ENCODE peak calls at places on chromosomes 6 and 20, in ten cellular contexts. N is H1, O is A549, I is PC-3, A is GM12865, T is endodermal cell, F is tibial nerve, H is adrenal gland, Z is fibroblast of pulmonary artery, K is brain microvascular endothelial cell. W is an unnamed sample.

GRCh38 chr6:77092971-77093370 is 370.3 kb downstream of the HTR1B start:
- DNase-seq in N (no peak), O (no peak), I (no peak), A (no peak), T (no peak), F (no peak), H (no peak), Z (peak), K (peak), W (no peak)

GRCh38 chr6:51559059-51559458 is 528.4 kb downstream of the PKHD1 start:
- DNase-seq in N (no peak), O (no peak), I (peak), A (peak), T (peak), F (no peak), H (no peak), Z (no peak), K (no peak), W (peak)

GRCh38 chr6:29968130-29968529 is 25.8 kb downstream of the HLA-A start:
- DNase-seq in N (no peak), O (peak), I (peak), A (no peak), T (no peak), F (no peak), H (no peak), Z (peak), K (no peak), W (no peak)

GRCh38 chr20:17169575-17170136 is 57.2 kb upstream of the PCSK2 start:
- DNase-seq in N (no peak), O (no peak), I (no peak), A (no peak), T (peak), F (no peak), H (peak), Z (no peak), K (no peak), W (no peak)

GRCh38 chr6:111871725-111872520 is 1.3 kb downstream of the FYN start:
- DNase-seq in N (peak), O (no peak), I (peak), A (peak), T (peak), F (no peak), H (peak), Z (peak), K (peak), W (no peak)

GRCh38 chr6:20119446-20119845 is 92.8 kb downstream of the MBOAT1 start:
- DNase-seq in N (no peak), O (no peak), I (no peak), A (no peak), T (no peak), F (no peak), H (no peak), Z (no peak), K (no peak), W (no peak)

GRCh38 chr20:57653910-57654309 is 33.7 kb upstream of the ZBP1 start:
- DNase-seq in N (no peak), O (no peak), I (peak), A (no peak), T (no peak), F (no peak), H (peak), Z (no peak), K (no peak), W (no peak)

GRCh38 chr6:150751296-150751695 is 114.2 kb upstream of the MTHFD1L start:
- DNase-seq in N (no peak), O (no peak), I (no peak), A (no peak), T (no peak), F (no peak), H (no peak), Z (peak), K (peak), W (no peak)

GRCh38 chr20:52102126-52102525 is 89.5 kb downstream of the ZFP64 start:
- DNase-seq in N (no peak), O (no peak), I (no peak), A (no peak), T (no peak), F (no peak), H (no peak), Z (no peak), K (no peak), W (no peak)

GRCh38 chr6:112037783-112038216 is 16.1 kb upstream of the CCN6 start:
- DNase-seq in N (no peak), O (peak), I (peak), A (no peak), T (no peak), F (peak), H (peak), Z (peak), K (peak), W (no peak)

GRCh38 chr20:33442136-33443005 is 1.2 kb downstream of the SNTA1 start:
- DNase-seq in N (no peak), O (no peak), I (no peak), A (no peak), T (no peak), F (no peak), H (no peak), Z (no peak), K (no peak), W (no peak)

GRCh38 chr6:30013296-30013922 is 47.7 kb upstream of the POLR1H start:
- DNase-seq in N (peak), O (no peak), I (peak), A (peak), T (peak), F (no peak), H (no peak), Z (peak), K (no peak), W (no peak)

GRCh38 chr20:52056203-52057062 is 135.1 kb downstream of the ZFP64 start:
- DNase-seq in N (no peak), O (peak), I (peak), A (no peak), T (no peak), F (no peak), H (no peak), Z (peak), K (peak), W (no peak)

GRCh38 chr20:54123587-54124180 is 50.1 kb downstream of the CYP24A1 start:
- DNase-seq in N (peak), O (peak), I (peak), A (no peak), T (peak), F (no peak), H (peak), Z (peak), K (peak), W (no peak)

GRCh38 chr6:19789100-19789805 is 47.9 kb upstream of the ID4 start:
- DNase-seq in N (no peak), O (no peak), I (no peak), A (no peak), T (no peak), F (no peak), H (no peak), Z (peak), K (peak), W (no peak)

GRCh38 chr6:53109612-53110011 is 39.0 kb downstream of the GCM1 start:
- DNase-seq in N (no peak), O (no peak), I (no peak), A (peak), T (peak), F (no peak), H (no peak), Z (no peak), K (no peak), W (no peak)

GRCh38 chr6:37731888-37732287 is 34.2 kb upstream of the MDGA1 start:
- DNase-seq in N (no peak), O (peak), I (no peak), A (peak), T (peak), F (no peak), H (no peak), Z (no peak), K (no peak), W (no peak)

GRCh38 chr20:58141496-58141895 is 87.0 kb downstream of the ANKRD60 start:
- DNase-seq in N (no peak), O (no peak), I (no peak), A (no peak), T (no peak), F (no peak), H (no peak), Z (no peak), K (no peak), W (no peak)

GRCh38 chr6:1850581-1851157 is 241.0 kb downstream of the FOXC1 start:
- DNase-seq in N (no peak), O (no peak), I (no peak), A (no peak), T (no peak), F (no peak), H (no peak), Z (no peak), K (no peak), W (no peak)

GRCh38 chr20:12748359-12748994 is 260.3 kb upstream of the SPTLC3 start:
- DNase-seq in N (no peak), O (no peak), I (no peak), A (no peak), T (peak), F (no peak), H (no peak), Z (no peak), K (no peak), W (no peak)

GRCh38 chr6:27631614-27631925 is 158.7 kb upstream of the ZNF184 start:
- DNase-seq in N (no peak), O (no peak), I (no peak), A (no peak), T (no peak), F (no peak), H (no peak), Z (no peak), K (no peak), W (no peak)

DNA sequence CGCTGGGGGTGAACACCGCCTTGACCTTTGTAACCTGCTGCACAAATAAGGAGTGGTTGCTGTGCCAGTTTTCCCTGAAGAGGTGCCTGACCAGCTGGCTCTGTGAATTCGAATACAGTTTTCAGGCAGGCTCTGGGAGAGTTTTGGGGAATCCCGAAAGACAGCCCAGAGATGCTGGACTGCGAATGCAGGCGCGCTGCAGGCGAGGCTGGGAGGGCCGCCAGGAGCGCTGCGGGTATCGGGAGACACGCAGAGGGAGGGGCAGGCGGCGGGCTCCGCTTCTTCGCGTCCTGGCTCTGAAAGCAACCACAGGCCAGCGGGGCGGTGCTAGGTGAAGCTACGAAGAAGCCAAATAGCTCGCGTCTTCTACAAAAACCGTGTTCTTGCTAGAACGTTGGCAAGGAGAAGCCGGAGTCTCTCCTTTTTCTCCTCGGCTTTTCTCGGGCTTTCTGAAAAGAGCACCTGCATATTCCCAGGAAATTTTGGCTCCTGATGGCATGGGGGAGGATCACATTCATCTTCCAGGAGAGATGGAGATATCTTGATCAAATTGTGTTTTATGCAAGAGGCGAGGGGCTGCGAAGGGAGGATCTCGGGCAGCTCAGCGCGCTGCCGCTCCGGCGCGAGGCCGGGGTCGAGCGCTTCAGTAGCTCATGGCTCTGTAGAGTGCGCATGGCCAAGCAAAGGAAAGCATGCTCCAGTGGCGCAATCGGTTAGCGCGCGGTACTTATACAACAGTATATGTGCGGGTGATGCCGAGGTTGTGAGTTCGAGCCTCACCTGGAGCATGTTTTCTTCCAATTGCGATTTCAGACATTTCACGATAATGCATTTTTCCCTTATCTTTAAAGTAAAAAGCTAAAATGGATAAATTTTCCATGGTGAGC is 158.1 kb upstream of the ZNF184 start:
- DNase-seq in N (peak), O (peak), I (peak), A (peak), T (peak), F (no peak), H (no peak), Z (peak), K (peak), W (no peak)
- H3K4me3 ChIP-seq in N (peak), O (peak), I (peak), A (peak), T (peak), F (no peak), H (no peak), Z (peak), K (peak), W (peak)

DNA sequence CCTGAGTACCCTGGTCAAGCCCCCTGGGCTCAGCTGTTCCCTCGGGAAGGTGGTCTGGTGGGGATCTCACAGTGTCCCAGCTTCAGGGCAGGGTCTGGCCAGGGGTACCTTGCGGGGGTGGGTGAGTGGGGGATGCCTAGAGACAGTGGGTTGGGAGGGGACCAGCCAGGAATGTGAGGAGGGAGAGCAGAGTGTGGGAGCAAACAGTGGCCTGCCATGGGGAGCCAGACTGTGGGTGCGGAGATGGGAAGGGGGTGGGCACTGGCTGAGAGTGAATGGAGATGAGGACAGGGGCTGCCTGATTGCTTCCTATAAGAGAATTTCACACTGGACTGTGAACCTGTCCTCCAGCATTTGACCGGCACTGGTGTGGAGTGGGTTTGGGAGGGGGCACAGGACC is 95.1 kb downstream of the VEGFA start:
- DNase-seq in N (no peak), O (no peak), I (no peak), A (no peak), T (no peak), F (no peak), H (no peak), Z (no peak), K (no peak), W (no peak)
- H3K4me3 ChIP-seq in N (no peak), O (no peak), I (no peak), A (no peak), T (no peak), F (no peak), H (no peak), Z (no peak), K (no peak), W (no peak)

GRCh38 chr6:21593927-21594421 is 423 bp downstream of the SOX4 start:
- DNase-seq in N (no peak), O (no peak), I (no peak), A (peak), T (no peak), F (peak), H (peak), Z (peak), K (peak), W (no peak)

GRCh38 chr6:21595265-21595950 is 1.9 kb downstream of the SOX4 start:
- DNase-seq in N (no peak), O (peak), I (peak), A (peak), T (no peak), F (peak), H (peak), Z (peak), K (no peak), W (no peak)

GRCh38 chr6:21593412-21593926 is at the start of gene SOX4:
- DNase-seq in N (peak), O (peak), I (peak), A (peak), T (peak), F (peak), H (peak), Z (peak), K (peak), W (peak)

GRCh38 chr6:21594427-21595264 is 1.1 kb downstream of the SOX4 start:
- DNase-seq in N (no peak), O (peak), I (peak), A (peak), T (peak), F (peak), H (peak), Z (peak), K (peak), W (no peak)

GRCh38 chr6:21592953-21593352 is 598 bp upstream of the SOX4 start:
- DNase-seq in N (no peak), O (no peak), I (peak), A (no peak), T (no peak), F (no peak), H (no peak), Z (no peak), K (no peak), W (no peak)
- H3K4me3 ChIP-seq in N (no peak), O (peak), I (peak), A (peak), T (peak), F (peak), H (no peak), Z (peak), K (peak), W (peak)

GRCh38 chr6:156396791-156397418 is 380.3 kb upstream of the ARID1B start:
- DNase-seq in N (peak), O (no peak), I (no peak), A (no peak), T (peak), F (no peak), H (no peak), Z (no peak), K (no peak), W (no peak)
- H3K4me3 ChIP-seq in N (peak), O (no peak), I (no peak), A (no peak), T (no peak), F (no peak), H (no peak), Z (no peak), K (no peak), W (no peak)

GRCh38 chr6:96563853-96564252 is 925 bp downstream of the FHL5 start:
- DNase-seq in N (no peak), O (no peak), I (no peak), A (no peak), T (no peak), F (no peak), H (no peak), Z (no peak), K (no peak), W (no peak)

GRCh38 chr6:96562886-96563285 is at the start of gene FHL5:
- DNase-seq in N (no peak), O (no peak), I (no peak), A (no peak), T (no peak), F (no peak), H (no peak), Z (no peak), K (no peak), W (no peak)
- H3K4me3 ChIP-seq in N (no peak), O (no peak), I (no peak), A (no peak), T (no peak), F (no peak), H (no peak), Z (no peak), K (no peak), W (no peak)

GRCh38 chr20:49166534-49167449 is 21.3 kb downstream of the STAU1 start:
- DNase-seq in N (no peak), O (no peak), I (no peak), A (peak), T (no peak), F (no peak), H (no peak), Z (no peak), K (no peak), W (no peak)

GRCh38 chr20:49165611-49166010 is 22.5 kb downstream of the STAU1 start:
- DNase-seq in N (no peak), O (no peak), I (no peak), A (peak), T (no peak), F (no peak), H (no peak), Z (no peak), K (no peak), W (no peak)

GRCh38 chr20:49169547-49169946 is 18.6 kb downstream of the STAU1 start:
- DNase-seq in N (no peak), O (no peak), I (no peak), A (no peak), T (no peak), F (no peak), H (no peak), Z (no peak), K (no peak), W (no peak)

GRCh38 chr20:49170714-49171113 is 17.4 kb downstream of the STAU1 start:
- DNase-seq in N (no peak), O (no peak), I (no peak), A (no peak), T (no peak), F (no peak), H (no peak), Z (no peak), K (no peak), W (no peak)

DNA sequence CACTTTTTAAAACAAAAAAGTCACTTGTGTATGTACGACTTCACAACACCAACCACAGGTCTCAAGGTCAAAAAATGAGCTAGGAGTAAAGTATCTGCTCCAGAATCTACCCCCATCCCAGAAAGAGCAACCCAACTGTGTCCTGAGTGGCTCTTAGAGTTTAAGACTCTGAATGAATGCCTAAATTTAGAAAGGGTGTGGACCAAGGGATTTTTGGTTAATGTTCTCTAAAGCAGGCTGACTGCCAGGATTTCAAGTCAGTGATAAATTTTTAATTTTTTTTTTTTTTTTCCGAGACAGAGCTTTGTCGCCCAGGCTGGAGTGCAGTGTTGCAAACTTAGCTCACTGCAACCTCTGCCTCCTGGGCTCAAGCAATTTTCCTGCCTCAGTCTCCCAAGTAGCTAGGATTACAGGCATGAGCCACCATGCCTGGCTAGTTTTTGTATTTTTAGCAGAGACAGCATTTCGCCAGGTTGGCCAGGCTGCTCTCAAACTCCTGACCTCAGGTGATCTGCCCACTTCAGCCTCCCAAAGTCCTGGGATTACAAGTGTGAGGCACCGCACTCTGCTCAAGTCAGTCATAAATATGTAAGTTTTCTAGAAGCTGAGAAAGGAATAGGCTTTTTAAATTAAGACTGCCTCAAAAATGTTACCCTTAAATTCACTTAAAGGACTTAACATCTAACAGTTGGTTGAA is 20.2 kb downstream of the STAU1 start:
- DNase-seq in N (no peak), O (no peak), I (no peak), A (no peak), T (no peak), F (no peak), H (no peak), Z (peak), K (no peak), W (no peak)
- H3K4me3 ChIP-seq in N (no peak), O (no peak), I (no peak), A (peak), T (no peak), F (no peak), H (no peak), Z (no peak), K (no peak), W (no peak)

DNA sequence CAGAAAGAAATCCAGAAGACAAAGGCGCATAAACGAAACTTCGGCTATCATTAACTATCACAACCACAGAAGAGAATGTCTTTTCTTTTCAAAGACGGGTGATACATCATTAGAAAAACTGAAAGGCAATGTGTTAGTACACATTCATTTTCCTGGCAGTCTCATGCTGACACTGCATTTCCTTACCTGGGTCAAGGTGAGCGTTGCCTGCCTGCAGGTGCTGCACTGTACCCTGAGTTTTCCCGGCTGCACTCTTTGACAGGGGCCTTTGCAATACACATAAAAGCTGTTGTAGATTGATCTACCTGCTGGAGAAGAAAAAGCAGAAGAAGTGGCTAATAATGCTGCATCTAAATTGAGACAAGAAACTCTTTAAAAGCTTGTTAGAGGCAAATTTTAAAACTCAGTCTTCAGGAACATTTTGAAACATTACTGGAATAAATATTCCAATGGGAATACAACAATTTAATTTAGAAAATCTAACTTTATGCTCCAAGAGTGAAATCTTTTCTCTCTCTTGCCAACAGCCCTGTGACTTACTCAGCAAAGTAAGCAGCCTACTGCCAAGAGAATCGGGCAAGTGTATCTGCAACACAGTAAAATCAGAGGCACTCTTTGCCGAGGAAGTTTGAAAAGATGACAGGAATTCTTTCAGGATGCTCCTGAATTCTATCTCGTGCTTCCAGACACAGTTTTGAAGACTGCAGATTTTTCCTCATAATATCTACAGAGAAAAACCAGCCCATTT is 526.4 kb downstream of the PRKN start:
- DNase-seq in N (no peak), O (no peak), I (no peak), A (no peak), T (no peak), F (peak), H (no peak), Z (no peak), K (no peak), W (no peak)
- H3K4me3 ChIP-seq in N (no peak), O (no peak), I (no peak), A (no peak), T (no peak), F (no peak), H (no peak), Z (no peak), K (no peak), W (no peak)

W was measured in LNCaP clone FGC.